ENCODE peak calls at places on chromosomes 4 and X, in seven cellular contexts. U is Calu3; S is GF-D8; I is heart right ventricle; Y is H54; X is activated T-cell treated with anti-CD3 and anti-CD28 coated beads, Interleukin-2, amount 50 U/mL, for 48 hours; G is kidney tubule cell. D is an unnamed sample.

GRCh38 chr4:119184128-119184527 is 28.4 kb upstream of the USP53 start:
- DNase-seq in U (peak; percentile 30), S (no peak), I (no peak), Y (no peak), X (no peak), G (no peak), D (no peak)

GRCh38 chr4:55768291-55768690 is 51.3 kb upstream of the EXOC1L start:
- DNase-seq in U (peak; percentile 5), S (no peak), I (no peak), Y (peak; percentile 26), X (no peak), G (peak; percentile 60), D (no peak)

GRCh38 chrX:20032201-20032600 is 41.3 kb upstream of the BCLAF3 start:
- DNase-seq in U (no peak), S (peak; percentile 0), I (no peak), Y (no peak), X (no peak), G (no peak), D (no peak)

GRCh38 chrX:108310511-108310910 is 127.7 kb downstream of the COL4A6 start:
- DNase-seq in U (no peak), S (no peak), I (no peak), Y (no peak), X (no peak), G (no peak), D (no peak)

GRCh38 chr4:145766273-145766672 is 86.3 kb downstream of the C4orf51 start:
- DNase-seq in U (no peak), S (no peak), I (no peak), Y (no peak), X (no peak), G (no peak), D (no peak)

GRCh38 chr4:1752284-1753041 is 31.1 kb downstream of the TACC3 start:
- DNase-seq in U (peak; percentile 44), S (peak; percentile 30), I (no peak), Y (no peak), X (peak; percentile 50), G (peak; percentile 27), D (no peak)

GRCh38 chr4:95505149-95505548 is 43.6 kb downstream of the UNC5C start:
- DNase-seq in U (no peak), S (no peak), I (no peak), Y (no peak), X (no peak), G (peak; percentile 23), D (no peak)

GRCh38 chr4:54554339-54554990 is 103.3 kb upstream of the KIT start:
- DNase-seq in U (no peak), S (no peak), I (no peak), Y (no peak), X (no peak), G (no peak), D (no peak)

GRCh38 chr4:89837385-89837995 is 529 bp upstream of the SNCA start:
- DNase-seq in U (peak; percentile 25), S (no peak), I (peak; percentile 15), Y (no peak), X (peak; percentile 47), G (peak; percentile 6), D (peak; percentile 62)

GRCh38 chr4:155442267-155443105 is 65.7 kb upstream of the MAP9 start:
- DNase-seq in U (peak; percentile 81), S (no peak), I (peak; percentile 87), Y (peak; percentile 13), X (peak; percentile 70), G (peak; percentile 79), D (peak; percentile 88)

GRCh38 chr4:77120888-77121508 is 36.0 kb upstream of the CCNG2 start:
- DNase-seq in U (no peak), S (no peak), I (no peak), Y (no peak), X (no peak), G (peak; percentile 19), D (no peak)

GRCh38 chr4:46442963-46443362 is 53.0 kb upstream of the GABRA2 start:
- DNase-seq in U (no peak), S (no peak), I (no peak), Y (no peak), X (no peak), G (no peak), D (no peak)

GRCh38 chr4:53962516-53963225 is 101.7 kb downstream of the CHIC2 start:
- DNase-seq in U (peak; percentile 37), S (no peak), I (no peak), Y (peak; percentile 11), X (no peak), G (peak; percentile 86), D (no peak)

GRCh38 chr4:83112678-83113428 is 1.7 kb downstream of the PLAC8 start:
- DNase-seq in U (no peak), S (peak; percentile 83), I (no peak), Y (peak; percentile 8), X (peak; percentile 52), G (no peak), D (no peak)

GRCh38 chr4:128604204-128604603 is 205.3 kb upstream of the JADE1 start:
- DNase-seq in U (no peak), S (no peak), I (no peak), Y (no peak), X (no peak), G (no peak), D (no peak)

GRCh38 chr4:188821500-188821899 is 682.3 kb downstream of the TRIML1 start:
- DNase-seq in U (no peak), S (no peak), I (no peak), Y (no peak), X (no peak), G (no peak), D (no peak)

GRCh38 chr4:48960988-48961635 is 25.0 kb upstream of the CWH43 start:
- DNase-seq in U (no peak), S (no peak), I (no peak), Y (no peak), X (no peak), G (peak; percentile 71), D (no peak)

GRCh38 chr4:153931804-153932203 is 142.9 kb upstream of the SFRP2 start:
- DNase-seq in U (no peak), S (no peak), I (no peak), Y (no peak), X (no peak), G (peak; percentile 45), D (no peak)

GRCh38 chr4:25770844-25771243 is 91.9 kb downstream of the SEL1L3 start:
- DNase-seq in U (no peak), S (no peak), I (no peak), Y (no peak), X (no peak), G (no peak), D (no peak)

GRCh38 chrX:48649109-48649508 is 34.5 kb upstream of the WAS start:
- DNase-seq in U (no peak), S (no peak), I (no peak), Y (no peak), X (no peak), G (no peak), D (no peak)

GRCh38 chrX:134706138-134706537 is 47.9 kb upstream of the PLAC1 start:
- DNase-seq in U (no peak), S (no peak), I (no peak), Y (no peak), X (no peak), G (no peak), D (no peak)

GRCh38 chrX:124230573-124231300 is 101.7 kb upstream of the TEX13D start:
- DNase-seq in U (no peak), S (no peak), I (no peak), Y (no peak), X (no peak), G (no peak), D (no peak)

GRCh38 chr4:181618896-181619295 is 624.3 kb upstream of the TENM3 start:
- DNase-seq in U (no peak), S (no peak), I (no peak), Y (no peak), X (no peak), G (no peak), D (no peak)

GRCh38 chr4:96736352-96736889 is 896.5 kb downstream of the PDHA2 start:
- DNase-seq in U (peak; percentile 2), S (no peak), I (no peak), Y (peak; percentile 5), X (no peak), G (peak; percentile 64), D (no peak)

GRCh38 chrX:41514179-41514578 is 67.0 kb downstream of the NYX start:
- DNase-seq in U (no peak), S (no peak), I (no peak), Y (no peak), X (no peak), G (no peak), D (no peak)

GRCh38 chr4:16171831-16172230 is 54.4 kb downstream of the TAPT1 start:
- DNase-seq in U (no peak), S (no peak), I (no peak), Y (no peak), X (no peak), G (no peak), D (no peak)

GRCh38 chrX:123860506-123860840 is 620 bp downstream of the XIAP start:
- DNase-seq in U (no peak), S (peak; percentile 3), I (no peak), Y (no peak), X (no peak), G (peak; percentile 61), D (no peak)